ENCODE peak calls at places on chromosomes 1 and 21, in five cellular contexts. Q is breast epithelium, M is colonic mucosa, F is fibroblast of lung, O is cardiac muscle cell. W is an unnamed sample.

GRCh38 chr1:54121482-54122130 is 31.2 kb downstream of the CDCP2 start:
- DNase-seq in Q (peak), O (peak), M (peak), F (peak), W (peak)

GRCh38 chr1:174262747-174263241 is 103.5 kb downstream of the RABGAP1L start:
- DNase-seq in F (peak), Q (no peak), O (peak), M (no peak), W (no peak)

GRCh38 chr1:74674278-74675048 is 871 bp upstream of the ERICH3 start:
- DNase-seq in M (no peak), Q (no peak), O (no peak), F (no peak), W (no peak)

GRCh38 chr1:39902121-39902807 is 547 bp upstream of the MYCL start:
- DNase-seq in F (no peak), O (peak), M (peak), Q (peak), W (peak)

GRCh38 chr1:62515055-62515454 is 78.2 kb downstream of the USP1 start:
- DNase-seq in O (no peak), F (peak), Q (no peak), M (no peak), W (no peak)

GRCh38 chr1:246987083-246987690 is 20.7 kb downstream of the ZNF695 start:
- DNase-seq in M (no peak), Q (no peak), O (no peak), F (no peak), W (no peak)

GRCh38 chr1:229158317-229159294 is 112.3 kb upstream of the RAB4A start:
- DNase-seq in M (peak), Q (no peak), O (no peak), F (no peak), W (no peak)

GRCh38 chr1:23718482-23718881 is 24.8 kb upstream of the ELOA start:
- DNase-seq in M (no peak), Q (no peak), F (peak), O (peak), W (no peak)

GRCh38 chr1:92790081-92790480 is 5.2 kb upstream of the EVI5 start:
- DNase-seq in O (no peak), Q (no peak), F (no peak), M (no peak), W (no peak)

GRCh38 chr1:185309566-185309965 is 7.5 kb downstream of the IVNS1ABP start:
- DNase-seq in O (no peak), M (no peak), F (no peak), Q (no peak), W (no peak)

GRCh38 chr1:17356387-17356992 is 15.5 kb upstream of the PADI6 start:
- DNase-seq in O (no peak), M (no peak), F (no peak), Q (no peak), W (no peak)

GRCh38 chr1:157852476-157852875 is 10.9 kb upstream of the CD5L start:
- DNase-seq in O (no peak), Q (no peak), F (no peak), M (no peak), W (no peak)

GRCh38 chr1:29361686-29362085 is 125.4 kb downstream of the PTPRU start:
- DNase-seq in M (no peak), O (no peak), F (no peak), Q (no peak), W (no peak)

GRCh38 chr1:209434066-209434465 is 149.4 kb upstream of the CAMK1G start:
- DNase-seq in M (no peak), Q (no peak), O (no peak), F (no peak), W (no peak)

GRCh38 chr1:62716397-62716796 is 28.2 kb upstream of the DOCK7 start:
- DNase-seq in Q (no peak), O (no peak), M (no peak), F (no peak), W (no peak)

GRCh38 chr1:234409328-234409727 is 36.1 kb downstream of the COA6 start:
- DNase-seq in F (peak), Q (no peak), O (no peak), M (no peak), W (no peak)

GRCh38 chr1:51236548-51237312 is 657 bp downstream of the RNF11 start:
- DNase-seq in M (peak), Q (peak), O (peak), F (peak), W (peak)

GRCh38 chr1:65393345-65393744 is 27.1 kb upstream of the LEPR start:
- DNase-seq in O (no peak), F (peak), M (no peak), Q (no peak), W (no peak)

GRCh38 chr1:1075148-1075935 is 1.2 kb upstream of the RNF223 start:
- DNase-seq in Q (peak), F (no peak), M (no peak), O (no peak), W (peak)

GRCh38 chr1:7069888-7070287 is 284.6 kb downstream of the CAMTA1 start:
- DNase-seq in O (peak), F (no peak), Q (no peak), M (no peak), W (no peak)

GRCh38 chr21:16797530-16797929 is 715.3 kb upstream of the CXADR start:
- DNase-seq in Q (no peak), M (no peak), F (no peak), O (no peak), W (no peak)

GRCh38 chr1:38183747-38184146 is 137.2 kb upstream of the POU3F1 start:
- DNase-seq in F (no peak), M (no peak), O (no peak), Q (no peak), W (no peak)

GRCh38 chr1:35443768-35444518 is 113.3 kb downstream of the KIAA0319L start:
- DNase-seq in O (no peak), M (no peak), Q (no peak), F (peak), W (no peak)

GRCh38 chr1:163307479-163308171 is 14.1 kb upstream of the NUF2 start:
- DNase-seq in M (no peak), Q (no peak), F (peak), O (no peak), W (no peak)

GRCh38 chr21:35697321-35697808 is 363.0 kb downstream of the SETD4 start:
- DNase-seq in Q (no peak), O (peak), M (peak), F (peak), W (peak)

GRCh38 chr21:16751705-16752104 is 761.1 kb upstream of the CXADR start:
- DNase-seq in M (no peak), Q (no peak), O (peak), F (no peak), W (no peak)

GRCh38 chr21:44632067-44632466 is 5.1 kb upstream of the KRTAP10-10 start:
- DNase-seq in Q (no peak), M (no peak), O (no peak), F (no peak), W (no peak)

GRCh38 chr1:111696330-111696729 is 42.9 kb downstream of the INKA2 start:
- DNase-seq in O (no peak), M (no peak), Q (no peak), F (no peak), W (no peak)

GRCh38 chr1:218546314-218546713 is 201.2 kb downstream of the TGFB2 start:
- DNase-seq in M (no peak), O (no peak), F (no peak), Q (no peak), W (no peak)
- TF ChIP-seq CTCF in M (no peak), O (peak), F (no peak), Q (no peak), W (no peak)

DNA sequence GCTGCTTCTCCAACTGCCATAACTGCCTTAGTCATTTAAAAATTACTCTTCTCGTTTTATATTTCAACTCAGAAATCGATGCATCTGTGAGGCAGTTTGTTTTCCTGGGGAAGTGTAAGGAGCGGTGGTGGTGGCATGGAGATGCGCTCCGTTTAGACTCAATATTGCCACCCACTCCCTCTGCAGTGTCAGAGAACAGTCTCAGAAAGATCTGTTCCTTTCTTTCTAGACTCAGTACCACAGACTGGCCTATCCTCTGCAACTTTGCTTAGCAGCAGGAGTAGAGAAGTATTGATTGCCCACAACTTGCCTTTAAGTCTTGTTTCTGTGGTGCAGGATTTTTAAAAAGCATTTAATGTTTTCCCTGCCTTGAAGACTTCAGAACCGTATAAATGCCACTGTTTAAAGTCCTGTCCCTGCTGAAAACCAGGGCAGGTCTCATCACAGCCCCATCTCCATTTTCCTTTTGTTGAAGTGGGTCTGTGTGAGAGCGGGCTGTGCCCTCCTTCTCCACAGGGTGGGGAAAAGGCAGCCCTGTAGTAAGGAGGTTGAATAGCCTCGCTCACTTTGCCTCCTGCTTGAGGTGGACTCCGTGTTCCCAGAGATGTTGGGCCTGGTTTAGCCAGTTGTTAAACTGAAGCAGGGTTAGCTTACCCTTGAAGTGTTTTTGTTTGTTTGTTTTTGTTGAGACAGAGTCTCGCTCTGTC is 105.2 kb downstream of the NFIA start:
- DNase-seq in M (no peak), Q (no peak), O (no peak), F (no peak), W (no peak)
- H3K4me3 ChIP-seq in M (no peak), Q (no peak), O (no peak), F (no peak), W (no peak)

DNA sequence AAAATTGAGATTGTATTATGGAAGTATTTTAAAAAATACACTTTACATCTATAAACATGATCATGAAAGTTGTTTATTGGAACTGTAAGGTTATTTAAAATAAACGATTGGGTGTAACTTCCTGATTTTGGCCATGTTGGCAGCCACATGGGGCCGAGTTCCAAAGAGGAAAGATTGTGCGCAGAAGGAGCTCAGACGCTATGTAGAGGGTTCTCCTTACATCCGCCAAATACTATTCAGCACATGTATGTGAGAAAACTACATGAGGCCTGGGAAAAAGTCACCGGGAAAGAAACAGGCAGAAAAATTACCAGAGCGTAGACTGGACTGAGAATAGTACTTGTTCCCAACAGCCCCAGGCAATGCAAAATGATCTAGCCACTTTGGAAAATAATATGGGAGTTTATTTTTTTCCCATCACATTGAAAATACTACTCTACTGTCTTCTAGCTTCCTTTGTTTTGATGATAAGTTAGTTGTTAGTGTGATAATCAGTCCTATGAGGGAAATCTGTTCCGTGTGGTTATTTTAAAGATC is 35.7 kb upstream of the B3GALT2 start:
- DNase-seq in Q (no peak), M (no peak), F (peak), O (no peak), W (no peak)
- H3K27ac ChIP-seq in Q (no peak), M (no peak), F (no peak), O (no peak), W (no peak)

DNA sequence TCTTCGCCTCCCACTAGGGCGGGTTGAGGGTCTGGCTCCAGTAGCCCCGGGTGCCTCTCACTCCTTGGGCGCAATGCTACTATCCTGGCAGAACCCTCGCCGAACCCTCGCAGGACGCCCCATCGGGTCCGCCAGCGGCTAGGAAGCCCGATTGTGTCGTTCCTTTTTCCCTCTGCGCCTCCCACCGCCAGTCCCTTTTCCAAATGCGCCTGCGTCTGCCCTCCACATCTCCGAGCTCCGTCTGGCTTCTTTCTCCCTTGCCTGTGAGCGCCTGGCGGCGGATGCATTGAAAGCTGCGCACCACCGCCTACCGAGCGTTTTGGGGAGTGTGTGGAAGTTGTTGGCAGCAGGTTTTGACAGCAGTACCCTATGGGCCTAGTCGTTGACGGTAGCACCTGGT is 1.0 kb upstream of the DIRAS3 start:
- DNase-seq in Q (no peak), F (peak), M (peak), O (peak), W (peak)
- TF ChIP-seq CTCF in Q (peak), F (peak), M (no peak), O (peak), W (no peak)

GRCh38 chr1:97212671-97213070 is 491.1 kb downstream of the PTBP2 start:
- DNase-seq in F (no peak), M (no peak), Q (no peak), O (no peak), W (no peak)

GRCh38 chr1:97204468-97204867 is 482.9 kb downstream of the PTBP2 start:
- DNase-seq in Q (no peak), F (no peak), O (no peak), M (no peak), W (no peak)

GRCh38 chr1:97209381-97209780 is 487.8 kb downstream of the PTBP2 start:
- DNase-seq in O (no peak), F (no peak), M (no peak), Q (no peak), W (no peak)

GRCh38 chr1:97210302-97210701 is 488.7 kb downstream of the PTBP2 start:
- DNase-seq in M (no peak), Q (no peak), O (no peak), F (no peak), W (no peak)
- H3K4me3 ChIP-seq in M (no peak), Q (no peak), O (no peak), F (no peak), W (no peak)

DNA sequence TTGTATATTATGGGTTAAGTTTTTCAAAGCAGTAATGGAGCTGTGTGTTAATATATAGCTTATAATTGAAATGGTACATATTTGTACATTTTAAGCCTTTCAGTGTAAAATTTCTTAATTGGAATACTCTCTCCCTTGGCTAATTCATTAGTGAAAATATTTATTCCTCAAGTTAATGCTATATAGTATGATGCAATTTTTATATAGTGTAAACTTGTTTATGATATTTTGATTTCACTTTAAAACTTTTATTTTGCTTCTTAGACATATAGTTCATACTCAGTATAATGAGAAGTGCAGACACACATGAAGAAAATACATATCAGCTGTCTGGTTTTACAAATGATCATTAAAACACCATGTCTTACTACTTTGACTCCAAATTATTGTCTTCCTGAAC is 140.6 kb downstream of the SDCCAG8 start:
- DNase-seq in Q (no peak), F (no peak), M (no peak), O (no peak), W (no peak)
- H3K27ac ChIP-seq in Q (no peak), F (no peak), M (no peak), O (no peak), W (no peak)